ENCODE peak calls at places on chromosome X, in four cellular contexts. D is K562, C is GM12878, Y is HepG2. P is an unnamed sample.

GRCh38 chrX:19040373-19040772 is 56.5 kb upstream of the PHKA2 start:
- DNase-seq in D (no peak), C (no peak), Y (no peak), P (no peak)

GRCh38 chrX:150334100-150334499 is 29.0 kb upstream of the MAMLD1 start:
- DNase-seq in D (no peak), C (no peak), Y (no peak), P (no peak)

GRCh38 chrX:23699636-23700194 is 32.4 kb downstream of the PRDX4 start:
- DNase-seq in D (peak; percentile 77), C (no peak), Y (no peak), P (no peak)

GRCh38 chrX:125507119-125507518 is 187.4 kb downstream of the TEX13C start:
- DNase-seq in D (no peak), C (no peak), Y (no peak), P (no peak)

GRCh38 chrX:84611843-84612636 is 109.8 kb upstream of the HDX start:
- DNase-seq in D (no peak), C (no peak), Y (no peak), P (no peak)

GRCh38 chrX:19860571-19860970 is 26.8 kb downstream of the SH3KBP1 start:
- DNase-seq in D (no peak), C (no peak), Y (no peak), P (no peak)

GRCh38 chrX:100410901-100411801 is 1.1 kb upstream of the PCDH19 start:
- DNase-seq in D (no peak), C (no peak), Y (no peak), P (no peak)

GRCh38 chrX:11437642-11438379 is 144.6 kb downstream of the AMELX start:
- DNase-seq in D (peak; percentile 57), C (no peak), Y (peak; percentile 19), P (no peak)

GRCh38 chrX:76148753-76149152 is 24.1 kb upstream of the PBDC1 start:
- DNase-seq in D (no peak), C (peak; percentile 45), Y (peak; percentile 17), P (no peak)

GRCh38 chrX:110691446-110691845 is 104.2 kb downstream of the CHRDL1 start:
- DNase-seq in D (no peak), C (no peak), Y (no peak), P (no peak)

GRCh38 chrX:111822191-111822590 is 53.8 kb upstream of the TRPC5OS start:
- DNase-seq in D (no peak), C (no peak), Y (no peak), P (no peak)

GRCh38 chrX:1524874-1525582 is 12.0 kb downstream of the P2RY8 start:
- DNase-seq in D (no peak), C (no peak), Y (no peak), P (no peak)

GRCh38 chrX:6226053-6226645 is 2.5 kb downstream of the NLGN4X start:
- DNase-seq in D (no peak), C (no peak), Y (no peak), P (no peak)

GRCh38 chrX:17697191-17697590 is 40.1 kb upstream of the SCML1 start:
- DNase-seq in D (no peak), C (no peak), Y (peak; percentile 56), P (no peak)

GRCh38 chrX:12974797-12975669 is at the start of gene TMSB4X:
- DNase-seq in D (peak; percentile 84), C (no peak), Y (no peak), P (peak; percentile 55)

GRCh38 chrX:150361070-150361776 is 1.9 kb upstream of the MAMLD1 start:
- DNase-seq in D (no peak), C (no peak), Y (no peak), P (no peak)

GRCh38 chrX:50813843-50814661 is at the start of gene SHROOM4:
- DNase-seq in D (no peak), C (no peak), Y (peak; percentile 13), P (no peak)

GRCh38 chrX:130896816-130897508 is 6.0 kb downstream of the ENOX2 start:
- DNase-seq in D (no peak), C (no peak), Y (no peak), P (no peak)
- TF ChIP-seq FOXK2 in D (no peak), C (no peak), Y (no peak), P (no peak)

DNA sequence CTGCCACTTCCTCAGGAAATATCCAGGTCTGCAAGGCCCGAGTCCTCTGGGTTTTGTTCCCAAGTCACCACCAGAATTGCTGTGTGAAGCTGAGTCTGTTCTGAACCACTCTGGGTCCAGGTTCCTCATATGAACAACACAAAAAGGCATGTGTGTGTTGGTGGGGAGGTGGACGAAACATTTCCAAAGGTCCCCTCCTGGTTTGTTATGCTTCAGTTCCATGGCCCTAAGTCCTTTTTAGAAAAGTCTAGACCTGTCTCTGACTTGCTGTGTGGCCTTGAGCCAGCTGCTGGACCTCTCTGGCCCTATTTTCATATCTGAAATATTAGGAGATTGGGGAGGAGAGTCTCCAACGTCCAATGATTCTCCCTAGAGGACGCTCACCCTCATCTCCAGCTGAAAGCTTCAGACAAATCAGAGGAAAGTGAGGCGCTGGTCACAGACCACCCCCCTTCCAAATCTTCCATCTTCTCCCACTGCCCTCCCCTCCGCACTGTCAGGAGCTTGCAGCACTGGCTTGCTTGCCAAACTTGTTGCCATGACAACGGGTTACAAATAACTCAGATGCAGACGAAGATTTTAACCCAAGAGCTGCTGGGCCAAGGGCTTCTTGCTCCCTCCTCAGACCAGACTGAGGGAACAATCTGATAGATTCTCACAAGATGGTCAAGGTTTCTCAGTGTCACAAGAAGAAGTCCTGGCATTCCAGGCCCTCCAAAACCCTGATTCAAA is 64.5 kb downstream of the SMC1A start:
- DNase-seq in D (no peak), C (no peak), Y (no peak), P (no peak)
- TF ChIP-seq FOXK2 in D (no peak), C (no peak), Y (no peak), P (no peak)

GRCh38 chrX:106281383-106281782 is 113.3 kb downstream of the PWWP3B start:
- DNase-seq in D (no peak), C (no peak), Y (no peak), P (no peak)

GRCh38 chrX:106284431-106285025 is 116.4 kb downstream of the PWWP3B start:
- DNase-seq in D (no peak), C (no peak), Y (no peak), P (no peak)

DNA sequence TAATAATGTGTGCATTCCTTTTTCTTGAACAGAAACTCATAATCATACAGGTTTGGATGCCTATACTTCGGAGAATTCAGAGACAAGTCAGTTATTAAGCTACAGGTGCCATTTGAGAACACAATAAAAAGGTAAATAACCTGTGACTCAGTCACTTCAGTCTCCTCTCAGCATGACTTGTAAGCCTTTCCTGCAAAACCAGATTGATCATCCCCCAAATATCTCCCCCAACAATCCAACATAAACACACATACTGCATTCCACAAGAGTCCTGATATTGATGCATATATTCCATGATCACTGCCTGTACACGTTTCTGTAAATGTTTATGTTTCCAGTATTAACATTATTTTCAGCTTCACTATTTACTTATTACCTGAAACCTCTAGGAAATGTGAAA is 110.8 kb downstream of the PWWP3B start:
- DNase-seq in D (no peak), C (no peak), Y (no peak), P (no peak)
- TF ChIP-seq FOXK2 in D (no peak), C (no peak), Y (no peak), P (no peak)

DNA sequence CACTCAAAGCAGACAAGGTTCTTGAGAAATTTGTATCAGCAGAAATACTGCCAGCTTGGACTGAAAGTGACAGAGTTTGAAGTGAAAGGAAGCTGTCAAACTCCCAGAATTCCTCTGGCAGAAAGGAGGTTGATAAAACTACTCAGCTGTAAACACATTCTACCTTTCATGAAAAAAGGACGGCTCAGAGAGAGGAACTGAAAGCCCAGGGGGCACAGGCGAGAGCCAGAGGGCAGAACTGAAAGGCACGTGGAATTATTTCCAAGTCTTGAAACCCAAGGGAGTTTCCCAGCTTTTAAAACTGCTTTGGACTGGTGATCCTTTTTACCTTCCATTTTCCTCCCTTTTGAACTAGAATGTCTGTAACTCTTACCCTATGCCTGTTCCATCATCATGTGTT is 14.5 kb upstream of the MED14 start:
- DNase-seq in D (no peak), C (peak; percentile 65), Y (no peak), P (no peak)
- TF ChIP-seq FOXK2 in D (no peak), C (no peak), Y (no peak), P (no peak)

GRCh38 chrX:30973784-30974427 is 84.9 kb upstream of the TAB3 start:
- DNase-seq in D (no peak), C (no peak), Y (no peak), P (no peak)

GRCh38 chrX:30975467-30975866 is 86.4 kb upstream of the TAB3 start:
- DNase-seq in D (no peak), C (no peak), Y (peak; percentile 70), P (no peak)

GRCh38 chrX:30967516-30967915 is 78.5 kb upstream of the TAB3 start:
- DNase-seq in D (no peak), C (no peak), Y (no peak), P (no peak)

DNA sequence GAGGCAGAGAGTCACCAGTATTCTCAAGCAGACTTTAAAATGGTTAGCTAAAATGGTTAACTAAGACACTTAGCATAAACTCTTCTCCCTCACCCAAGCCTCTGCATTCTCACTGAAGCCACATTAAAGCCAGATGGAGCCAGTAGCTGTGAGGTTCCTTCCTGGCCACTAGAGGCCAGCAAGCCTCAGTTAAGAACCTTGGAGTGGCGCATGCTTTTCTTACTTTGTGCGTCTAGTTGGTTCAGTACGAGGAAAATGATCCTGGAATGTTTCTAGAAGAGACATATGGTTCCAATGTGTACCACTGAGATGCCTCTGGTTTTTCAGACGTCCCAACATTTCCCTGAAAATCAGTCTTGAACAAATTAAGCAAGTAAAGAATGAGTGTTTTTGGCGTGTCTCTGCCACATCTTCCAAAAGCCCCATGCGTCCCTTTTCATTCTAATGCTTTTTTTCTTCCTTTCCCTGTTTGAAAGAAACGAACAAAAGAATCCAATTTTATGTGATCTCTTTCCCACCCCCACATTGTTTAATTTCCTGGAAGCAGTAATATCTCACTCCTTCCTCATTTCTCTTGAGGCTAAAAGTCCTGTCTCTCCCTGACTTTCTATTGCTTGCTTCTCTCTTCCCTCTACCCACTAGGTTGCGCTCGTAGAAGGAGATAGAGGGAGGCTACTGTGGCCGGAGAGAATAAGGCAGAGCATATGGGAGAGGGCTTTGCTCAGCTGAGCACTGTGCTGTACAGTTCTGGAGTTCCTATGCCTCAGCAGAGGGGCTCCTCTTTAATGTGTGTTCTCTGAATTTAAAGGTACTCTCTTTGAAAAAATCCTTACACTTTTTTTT is 82.9 kb upstream of the TAB3 start:
- DNase-seq in D (peak; percentile 39), C (no peak), Y (peak; percentile 53), P (peak; percentile 61)
- TF ChIP-seq FOXK2 in D (no peak), C (no peak), Y (no peak), P (no peak)

GRCh38 chrX:119500061-119500800 is 32.0 kb downstream of the SLC25A5 start:
- DNase-seq in D (no peak), C (no peak), Y (no peak), P (no peak)
- TF ChIP-seq FOXK2 in D (no peak), C (no peak), Y (no peak), P (no peak)

DNA sequence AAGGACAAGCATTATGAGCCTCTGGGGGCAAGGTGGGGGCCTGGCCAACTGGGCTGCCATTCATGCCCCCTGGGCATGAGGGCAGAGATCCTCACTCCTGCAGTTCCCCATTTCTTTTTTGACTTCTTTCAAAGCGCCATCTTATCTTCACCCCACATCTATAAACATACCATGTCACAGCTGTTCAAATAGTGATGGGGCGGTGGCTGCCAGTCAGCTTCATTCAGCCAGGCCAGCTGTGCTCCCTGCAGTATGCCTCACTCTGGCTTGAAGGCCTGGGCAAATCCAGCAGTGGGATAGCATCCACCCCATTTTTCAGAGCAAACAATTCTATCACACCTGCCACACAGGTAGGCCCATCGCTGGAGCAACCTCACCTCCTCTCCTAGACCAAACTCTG is 85.5 kb downstream of the NHSL2 start:
- DNase-seq in D (no peak), C (no peak), Y (no peak), P (no peak)
- TF ChIP-seq FOXK2 in D (no peak), C (no peak), Y (no peak), P (no peak)

P was measured in HEK293T.